ENCODE peak calls at places on chromosome 14, in eight cellular contexts. Q is IMR-90, T is BE2C, W is NCI-H1048, C is iPS DF 6.9, K is amniotic epithelial cell, L is neuronal stem cell, U is fibroblast of lung. Z is an unnamed sample.

GRCh38 chr14:74945852-74946658 is 9.3 kb downstream of the PGF start:
- DNase-seq in Q (peak), T (peak), W (no peak), C (peak), K (peak), L (peak), U (peak), Z (peak)

GRCh38 chr14:21205678-21206581 is 50.1 kb upstream of the OR5AU1 start:
- DNase-seq in Q (no peak), T (no peak), W (no peak), C (no peak), K (no peak), L (no peak), U (no peak), Z (no peak)

GRCh38 chr14:54877015-54877702 is 25.5 kb downstream of the GCH1 start:
- DNase-seq in Q (peak), T (no peak), W (peak), C (no peak), K (peak), L (no peak), U (peak), Z (peak)

GRCh38 chr14:59882957-59883356 is 12.4 kb upstream of the RTN1 start:
- DNase-seq in Q (no peak), T (no peak), W (no peak), C (no peak), K (peak), L (no peak), U (no peak), Z (no peak)

GRCh38 chr14:64937821-64938193 is 4.7 kb downstream of the GPX2 start:
- DNase-seq in Q (peak), T (no peak), W (no peak), C (no peak), K (peak), L (no peak), U (peak), Z (peak)

GRCh38 chr14:77024171-77024627 is 4.3 kb downstream of the IRF2BPL start:
- DNase-seq in Q (peak), T (peak), W (no peak), C (peak), K (peak), L (no peak), U (peak), Z (no peak)

GRCh38 chr14:20377171-20377570 is 33.7 kb downstream of the PARP2 start:
- DNase-seq in Q (no peak), T (no peak), W (no peak), C (no peak), K (no peak), L (no peak), U (peak), Z (no peak)

GRCh38 chr14:92692822-92693226 is 55.6 kb downstream of the LGMN start:
- DNase-seq in Q (peak), T (peak), W (no peak), C (no peak), K (no peak), L (no peak), U (peak), Z (peak)

GRCh38 chr14:97713023-97713422 is 915.8 kb downstream of the VRK1 start:
- DNase-seq in Q (no peak), T (no peak), W (no peak), C (no peak), K (no peak), L (no peak), U (peak), Z (peak)

GRCh38 chr14:91300957-91301356 is 56.5 kb upstream of the GPR68 start:
- DNase-seq in Q (no peak), T (no peak), W (no peak), C (no peak), K (peak), L (no peak), U (peak), Z (no peak)

GRCh38 chr14:75476274-75476995 is 45.8 kb upstream of the BATF start:
- DNase-seq in Q (peak), T (no peak), W (no peak), C (no peak), K (peak), L (no peak), U (peak), Z (no peak)

GRCh38 chr14:70022771-70023445 is 143.7 kb downstream of the SMOC1 start:
- DNase-seq in Q (no peak), T (no peak), W (no peak), C (no peak), K (no peak), L (no peak), U (no peak), Z (no peak)

GRCh38 chr14:20314026-20314425 is 8.3 kb upstream of the TTC5 start:
- DNase-seq in Q (no peak), T (no peak), W (no peak), C (no peak), K (no peak), L (no peak), U (no peak), Z (no peak)

GRCh38 chr14:52700701-52701172 is 5.4 kb upstream of the ERO1A start:
- DNase-seq in Q (peak), T (no peak), W (no peak), C (no peak), K (no peak), L (no peak), U (no peak), Z (peak)

GRCh38 chr14:57746563-57746962 is 119.3 kb downstream of the SLC35F4 start:
- DNase-seq in Q (no peak), T (no peak), W (no peak), C (no peak), K (peak), L (no peak), U (peak), Z (no peak)

GRCh38 chr14:72555609-72556000 is 338.3 kb downstream of the DPF3 start:
- DNase-seq in Q (no peak), T (no peak), W (no peak), C (no peak), K (no peak), L (no peak), U (no peak), Z (no peak)

GRCh38 chr14:102893452-102893851 is 29.0 kb upstream of the AMN start:
- DNase-seq in Q (peak), T (no peak), W (no peak), C (no peak), K (peak), L (no peak), U (peak), Z (peak)

GRCh38 chr14:73760598-73761586 is 46.7 kb upstream of the PNMA1 start:
- DNase-seq in Q (no peak), T (no peak), W (no peak), C (no peak), K (no peak), L (no peak), U (no peak), Z (no peak)

GRCh38 chr14:88481794-88482193 is 73.0 kb downstream of the PTPN21 start:
- DNase-seq in Q (peak), T (no peak), W (no peak), C (no peak), K (no peak), L (no peak), U (no peak), Z (no peak)

GRCh38 chr14:94773682-94774211 is 3.8 kb upstream of the GSC start:
- DNase-seq in Q (no peak), T (no peak), W (no peak), C (no peak), K (no peak), L (no peak), U (no peak), Z (no peak)

GRCh38 chr14:41830679-41831078 is 224.0 kb downstream of the LRFN5 start:
- DNase-seq in Q (peak), T (no peak), W (no peak), C (no peak), K (peak), L (no peak), U (peak), Z (peak)

GRCh38 chr14:97179573-97179972 is 382.4 kb downstream of the VRK1 start:
- DNase-seq in Q (no peak), T (no peak), W (no peak), C (no peak), K (no peak), L (no peak), U (peak), Z (peak)